ENCODE peak calls at places on chromosomes 4 and X, in eight cellular contexts. One of them, this sample, is unnamed.

GRCh38 chrX:1535241-1536041 is 1.5 kb downstream of the P2RY8 start:
- DNase-seq in tibial nerve: no peak
- DNase-seq in left ventricle myocardium inferior: no peak
- DNase-seq in testis: peak; percentile 47
- DNase-seq in Peyer's patch: peak; percentile 36
- DNase-seq in HCT116: no peak
- DNase-seq in adrenal gland: peak; percentile 47
- DNase-seq in NT2/D1: no peak
- DNase-seq in this sample: no peak

GRCh38 chr4:173009129-173009823 is 159.3 kb upstream of the GALNT7 start:
- DNase-seq in tibial nerve: no peak
- DNase-seq in left ventricle myocardium inferior: no peak
- DNase-seq in testis: no peak
- DNase-seq in Peyer's patch: no peak
- DNase-seq in HCT116: no peak
- DNase-seq in adrenal gland: no peak
- DNase-seq in NT2/D1: no peak
- DNase-seq in this sample: no peak

GRCh38 chrX:31038585-31039326 is 33.1 kb downstream of the FTHL17 start:
- DNase-seq in tibial nerve: no peak
- DNase-seq in left ventricle myocardium inferior: peak; percentile 11
- DNase-seq in testis: peak; percentile 49
- DNase-seq in Peyer's patch: no peak
- DNase-seq in HCT116: no peak
- DNase-seq in adrenal gland: no peak
- DNase-seq in NT2/D1: peak; percentile 13
- DNase-seq in this sample: no peak

GRCh38 chr4:42149004-42149403 is 3.5 kb downstream of the BEND4 start:
- DNase-seq in tibial nerve: no peak
- DNase-seq in left ventricle myocardium inferior: no peak
- DNase-seq in testis: no peak
- DNase-seq in Peyer's patch: no peak
- DNase-seq in HCT116: no peak
- DNase-seq in adrenal gland: no peak
- DNase-seq in NT2/D1: no peak
- DNase-seq in this sample: no peak

GRCh38 chrX:129979207-129979920 is 3.1 kb upstream of the BCORL1 start:
- DNase-seq in tibial nerve: no peak
- DNase-seq in left ventricle myocardium inferior: no peak
- DNase-seq in testis: peak; percentile 19
- DNase-seq in Peyer's patch: no peak
- DNase-seq in HCT116: no peak
- DNase-seq in adrenal gland: no peak
- DNase-seq in NT2/D1: no peak
- DNase-seq in this sample: no peak

GRCh38 chr4:90318208-90318607 is 191.0 kb downstream of the CCSER1 start:
- DNase-seq in tibial nerve: no peak
- DNase-seq in left ventricle myocardium inferior: no peak
- DNase-seq in testis: no peak
- DNase-seq in Peyer's patch: no peak
- DNase-seq in HCT116: peak; percentile 85
- DNase-seq in adrenal gland: no peak
- DNase-seq in NT2/D1: no peak
- DNase-seq in this sample: no peak

GRCh38 chr4:52606766-52607165 is 52.3 kb downstream of the USP46 start:
- DNase-seq in tibial nerve: no peak
- DNase-seq in left ventricle myocardium inferior: no peak
- DNase-seq in testis: no peak
- DNase-seq in Peyer's patch: no peak
- DNase-seq in HCT116: no peak
- DNase-seq in adrenal gland: no peak
- DNase-seq in NT2/D1: no peak
- DNase-seq in this sample: no peak

GRCh38 chr4:94892051-94892450 is 134.3 kb downstream of the BMPR1B start:
- DNase-seq in tibial nerve: no peak
- DNase-seq in left ventricle myocardium inferior: no peak
- DNase-seq in testis: no peak
- DNase-seq in Peyer's patch: no peak
- DNase-seq in HCT116: no peak
- DNase-seq in adrenal gland: no peak
- DNase-seq in NT2/D1: no peak
- DNase-seq in this sample: no peak

GRCh38 chrX:153441981-153442380 is 3.9 kb downstream of the TREX2 start:
- DNase-seq in tibial nerve: no peak
- DNase-seq in left ventricle myocardium inferior: no peak
- DNase-seq in testis: no peak
- DNase-seq in Peyer's patch: no peak
- DNase-seq in HCT116: no peak
- DNase-seq in adrenal gland: no peak
- DNase-seq in NT2/D1: no peak
- DNase-seq in this sample: no peak

GRCh38 chr4:52711271-52711670 is 40.0 kb downstream of the ERVMER34-1 start:
- DNase-seq in tibial nerve: no peak
- DNase-seq in left ventricle myocardium inferior: no peak
- DNase-seq in testis: no peak
- DNase-seq in Peyer's patch: no peak
- DNase-seq in HCT116: no peak
- DNase-seq in adrenal gland: no peak
- DNase-seq in NT2/D1: no peak
- DNase-seq in this sample: no peak

GRCh38 chr4:65791111-65791806 is 121.0 kb upstream of the EPHA5 start:
- DNase-seq in tibial nerve: no peak
- DNase-seq in left ventricle myocardium inferior: no peak
- DNase-seq in testis: no peak
- DNase-seq in Peyer's patch: no peak
- DNase-seq in HCT116: no peak
- DNase-seq in adrenal gland: no peak
- DNase-seq in NT2/D1: no peak
- DNase-seq in this sample: no peak

GRCh38 chr4:107478327-107478946 is 241.6 kb downstream of the PAPSS1 start:
- DNase-seq in tibial nerve: no peak
- DNase-seq in left ventricle myocardium inferior: no peak
- DNase-seq in testis: no peak
- DNase-seq in Peyer's patch: no peak
- DNase-seq in HCT116: no peak
- DNase-seq in adrenal gland: no peak
- DNase-seq in NT2/D1: no peak
- DNase-seq in this sample: no peak

GRCh38 chr4:108165601-108166000 is 3.1 kb downstream of the LEF1 start:
- DNase-seq in tibial nerve: no peak
- DNase-seq in left ventricle myocardium inferior: no peak
- DNase-seq in testis: no peak
- DNase-seq in Peyer's patch: no peak
- DNase-seq in HCT116: no peak
- DNase-seq in adrenal gland: no peak
- DNase-seq in NT2/D1: no peak
- DNase-seq in this sample: no peak

GRCh38 chrX:86171366-86171765 is 23.1 kb downstream of the DACH2 start:
- DNase-seq in tibial nerve: no peak
- DNase-seq in left ventricle myocardium inferior: no peak
- DNase-seq in testis: peak; percentile 15
- DNase-seq in Peyer's patch: no peak
- DNase-seq in HCT116: no peak
- DNase-seq in adrenal gland: no peak
- DNase-seq in NT2/D1: no peak
- DNase-seq in this sample: no peak
- H3K27me3 ChIP-seq in tibial nerve: no peaks in the 10 kb centered on the region
- H3K27me3 ChIP-seq in left ventricle myocardium inferior: no peaks in the 10 kb centered on the region
- H3K27me3 ChIP-seq in testis: no peaks in the 10 kb centered on the region
- H3K27me3 ChIP-seq in Peyer's patch: no peaks in the 10 kb centered on the region
- H3K27me3 ChIP-seq in HCT116: no peaks in the 10 kb centered on the region
- H3K27me3 ChIP-seq in adrenal gland: peaks cover 45% of the 10 kb centered on the region
- H3K27me3 ChIP-seq in NT2/D1: no peaks in the 10 kb centered on the region
- H3K27me3 ChIP-seq in this sample: no peaks in the 10 kb centered on the region

GRCh38 chr4:70839537-70840093 is at the start of gene GRSF1:
- DNase-seq in tibial nerve: peak; percentile 88
- DNase-seq in left ventricle myocardium inferior: peak; percentile 94
- DNase-seq in testis: peak; percentile 95
- DNase-seq in Peyer's patch: peak; percentile 94
- DNase-seq in HCT116: peak; percentile 82
- DNase-seq in adrenal gland: peak; percentile 97
- DNase-seq in NT2/D1: peak; percentile 74
- DNase-seq in this sample: peak; percentile 95
- H3K4me1 ChIP-seq in tibial nerve: peaks cover 15% of the 10 kb centered on the region
- H3K4me1 ChIP-seq in left ventricle myocardium inferior: peaks cover 43% of the 10 kb centered on the region
- H3K4me1 ChIP-seq in testis: peaks cover 15% of the 10 kb centered on the region
- H3K4me1 ChIP-seq in Peyer's patch: no peaks in the 10 kb centered on the region
- H3K4me1 ChIP-seq in HCT116: peaks cover 15% of the 10 kb centered on the region
- H3K4me1 ChIP-seq in adrenal gland: peaks cover 30% of the 10 kb centered on the region
- H3K4me1 ChIP-seq in NT2/D1: no peaks in the 10 kb centered on the region
- H3K4me1 ChIP-seq in this sample: peaks cover 3% of the 10 kb centered on the region

GRCh38 chr4:126995235-126995634 is 637.5 kb upstream of the INTU start:
- DNase-seq in tibial nerve: no peak
- DNase-seq in left ventricle myocardium inferior: no peak
- DNase-seq in testis: no peak
- DNase-seq in Peyer's patch: no peak
- DNase-seq in HCT116: no peak
- DNase-seq in adrenal gland: no peak
- DNase-seq in NT2/D1: no peak
- DNase-seq in this sample: no peak
- H3K4me3 ChIP-seq in tibial nerve: no peak overlapping the region
- H3K4me3 ChIP-seq in left ventricle myocardium inferior: no peak overlapping the region
- H3K4me3 ChIP-seq in testis: no peak overlapping the region
- H3K4me3 ChIP-seq in Peyer's patch: no peak overlapping the region
- H3K4me3 ChIP-seq in HCT116: no peak overlapping the region
- H3K4me3 ChIP-seq in adrenal gland: no peak overlapping the region
- H3K4me3 ChIP-seq in NT2/D1: no peak overlapping the region
- H3K4me3 ChIP-seq in this sample: no peak overlapping the region

DNA sequence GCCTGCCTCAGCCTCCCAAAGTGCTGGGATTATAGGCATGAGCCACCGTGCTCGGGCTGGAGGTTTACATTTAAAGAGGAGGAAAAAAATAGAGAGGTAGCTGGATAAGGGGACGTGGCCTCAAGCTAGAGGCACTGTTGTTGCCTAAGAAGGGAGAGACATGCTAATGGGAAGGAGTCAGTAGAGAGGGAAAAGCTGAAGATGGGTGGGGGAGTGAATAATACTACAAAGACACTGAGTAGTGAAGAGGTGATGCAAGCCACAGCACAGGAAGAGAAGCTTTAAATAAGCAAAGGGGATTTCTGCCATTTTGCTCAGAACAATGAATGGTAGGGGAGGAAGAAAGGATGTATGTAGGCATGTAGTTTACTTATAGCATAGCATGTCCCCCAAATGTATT is 11.5 kb upstream of the AP1S2 start:
- DNase-seq in tibial nerve: no peak
- DNase-seq in left ventricle myocardium inferior: no peak
- DNase-seq in testis: no peak
- DNase-seq in Peyer's patch: no peak
- DNase-seq in HCT116: no peak
- DNase-seq in adrenal gland: no peak
- DNase-seq in NT2/D1: peak; percentile 30
- DNase-seq in this sample: no peak
- H3K27me3 ChIP-seq in tibial nerve: no peaks in the 10 kb centered on the region
- H3K27me3 ChIP-seq in left ventricle myocardium inferior: no peaks in the 10 kb centered on the region
- H3K27me3 ChIP-seq in testis: no peaks in the 10 kb centered on the region
- H3K27me3 ChIP-seq in Peyer's patch: no peaks in the 10 kb centered on the region
- H3K27me3 ChIP-seq in HCT116: no peaks in the 10 kb centered on the region
- H3K27me3 ChIP-seq in adrenal gland: peaks cover 22% of the 10 kb centered on the region
- H3K27me3 ChIP-seq in NT2/D1: no peaks in the 10 kb centered on the region
- H3K27me3 ChIP-seq in this sample: no peaks in the 10 kb centered on the region

GRCh38 chr4:88616275-88616996 is 24.2 kb downstream of the HERC3 start:
- DNase-seq in tibial nerve: no peak
- DNase-seq in left ventricle myocardium inferior: no peak
- DNase-seq in testis: no peak
- DNase-seq in Peyer's patch: no peak
- DNase-seq in HCT116: no peak
- DNase-seq in adrenal gland: peak; percentile 66
- DNase-seq in NT2/D1: no peak
- DNase-seq in this sample: no peak
- H3K4me1 ChIP-seq in tibial nerve: peaks cover 25% of the 10 kb centered on the region
- H3K4me1 ChIP-seq in left ventricle myocardium inferior: peaks cover 97% of the 10 kb centered on the region
- H3K4me1 ChIP-seq in testis: peaks cover 7% of the 10 kb centered on the region
- H3K4me1 ChIP-seq in Peyer's patch: no peaks in the 10 kb centered on the region
- H3K4me1 ChIP-seq in HCT116: peaks cover 23% of the 10 kb centered on the region
- H3K4me1 ChIP-seq in adrenal gland: peaks cover 37% of the 10 kb centered on the region
- H3K4me1 ChIP-seq in NT2/D1: no peaks in the 10 kb centered on the region
- H3K4me1 ChIP-seq in this sample: peaks cover 26% of the 10 kb centered on the region

GRCh38 chr4:61580721-61581377 is 380.7 kb downstream of the ADGRL3 start:
- DNase-seq in tibial nerve: no peak
- DNase-seq in left ventricle myocardium inferior: no peak
- DNase-seq in testis: no peak
- DNase-seq in Peyer's patch: no peak
- DNase-seq in HCT116: no peak
- DNase-seq in adrenal gland: no peak
- DNase-seq in NT2/D1: no peak
- DNase-seq in this sample: no peak
- H3K4me3 ChIP-seq in tibial nerve: no peak overlapping the region
- H3K4me3 ChIP-seq in left ventricle myocardium inferior: no peak overlapping the region
- H3K4me3 ChIP-seq in testis: no peak overlapping the region
- H3K4me3 ChIP-seq in Peyer's patch: no peak overlapping the region
- H3K4me3 ChIP-seq in HCT116: no peak overlapping the region
- H3K4me3 ChIP-seq in adrenal gland: no peak overlapping the region
- H3K4me3 ChIP-seq in NT2/D1: no peak overlapping the region
- H3K4me3 ChIP-seq in this sample: no peak overlapping the region

GRCh38 chr4:25873632-25874129 is 10.9 kb upstream of the SEL1L3 start:
- DNase-seq in tibial nerve: no peak
- DNase-seq in left ventricle myocardium inferior: no peak
- DNase-seq in testis: no peak
- DNase-seq in Peyer's patch: no peak
- DNase-seq in HCT116: no peak
- DNase-seq in adrenal gland: no peak
- DNase-seq in NT2/D1: no peak
- DNase-seq in this sample: no peak
- H3K27me3 ChIP-seq in tibial nerve: no peaks in the 10 kb centered on the region
- H3K27me3 ChIP-seq in left ventricle myocardium inferior: no peaks in the 10 kb centered on the region
- H3K27me3 ChIP-seq in testis: no peaks in the 10 kb centered on the region
- H3K27me3 ChIP-seq in Peyer's patch: no peaks in the 10 kb centered on the region
- H3K27me3 ChIP-seq in HCT116: no peaks in the 10 kb centered on the region
- H3K27me3 ChIP-seq in adrenal gland: no peaks in the 10 kb centered on the region
- H3K27me3 ChIP-seq in NT2/D1: no peaks in the 10 kb centered on the region
- H3K27me3 ChIP-seq in this sample: no peaks in the 10 kb centered on the region